ENCODE peak calls at places on chromosomes 4 and X, in ten cellular contexts. One of them, this sample, is unnamed.

GRCh38 chr4:89336818-89337395 is 29.3 kb upstream of the GPRIN3 start:
- DNase-seq in BE2C: no peak
- DNase-seq in choroid plexus epithelial cell: no peak
- DNase-seq in stimulated activated CD8-positive, alpha-beta memory T cell treated with anti-CD3 and anti-CD28 coated beads, Interleukin-7, amount 100 ng/mL, for 1 hour: no peak
- DNase-seq in sigmoid colon: no peak
- DNase-seq in NCI-H1417 treated with DMSO at 0.1 percent for 48 hours: no peak
- DNase-seq in foreskin melanocyte: no peak
- DNase-seq in NCI-H524: no peak
- DNase-seq in T follicular helper cell: no peak
- DNase-seq in HT1080: no peak
- DNase-seq in this sample: no peak

GRCh38 chr4:81631958-81632439 is 160.3 kb upstream of the RASGEF1B start:
- DNase-seq in T follicular helper cell: no peak
- DNase-seq in choroid plexus epithelial cell: peak
- DNase-seq in sigmoid colon: no peak
- DNase-seq in stimulated activated CD8-positive, alpha-beta memory T cell treated with anti-CD3 and anti-CD28 coated beads, Interleukin-7, amount 100 ng/mL, for 1 hour: no peak
- DNase-seq in NCI-H1417 treated with DMSO at 0.1 percent for 48 hours: no peak
- DNase-seq in HT1080: peak
- DNase-seq in BE2C: no peak
- DNase-seq in foreskin melanocyte: peak
- DNase-seq in NCI-H524: peak
- DNase-seq in this sample: no peak

GRCh38 chrX:20061869-20062254 is 54.8 kb downstream of the MAP7D2 start:
- DNase-seq in foreskin melanocyte: no peak
- DNase-seq in NCI-H524: no peak
- DNase-seq in NCI-H1417 treated with DMSO at 0.1 percent for 48 hours: no peak
- DNase-seq in T follicular helper cell: no peak
- DNase-seq in HT1080: peak
- DNase-seq in stimulated activated CD8-positive, alpha-beta memory T cell treated with anti-CD3 and anti-CD28 coated beads, Interleukin-7, amount 100 ng/mL, for 1 hour: no peak
- DNase-seq in sigmoid colon: no peak
- DNase-seq in BE2C: no peak
- DNase-seq in choroid plexus epithelial cell: peak
- DNase-seq in this sample: no peak

GRCh38 chr4:2259036-2259540 is 2.8 kb downstream of the MXD4 start:
- DNase-seq in HT1080: no peak
- DNase-seq in sigmoid colon: peak
- DNase-seq in BE2C: peak
- DNase-seq in NCI-H524: no peak
- DNase-seq in T follicular helper cell: no peak
- DNase-seq in choroid plexus epithelial cell: no peak
- DNase-seq in NCI-H1417 treated with DMSO at 0.1 percent for 48 hours: no peak
- DNase-seq in foreskin melanocyte: no peak
- DNase-seq in stimulated activated CD8-positive, alpha-beta memory T cell treated with anti-CD3 and anti-CD28 coated beads, Interleukin-7, amount 100 ng/mL, for 1 hour: no peak
- DNase-seq in this sample: no peak

GRCh38 chr4:6473264-6474052 is 1.0 kb upstream of the PPP2R2C start:
- DNase-seq in NCI-H524: no peak
- DNase-seq in NCI-H1417 treated with DMSO at 0.1 percent for 48 hours: no peak
- DNase-seq in HT1080: no peak
- DNase-seq in BE2C: no peak
- DNase-seq in T follicular helper cell: no peak
- DNase-seq in sigmoid colon: peak
- DNase-seq in foreskin melanocyte: no peak
- DNase-seq in choroid plexus epithelial cell: no peak
- DNase-seq in stimulated activated CD8-positive, alpha-beta memory T cell treated with anti-CD3 and anti-CD28 coated beads, Interleukin-7, amount 100 ng/mL, for 1 hour: no peak
- DNase-seq in this sample: no peak

GRCh38 chrX:112851161-112851779 is 10.6 kb upstream of the AMOT start:
- DNase-seq in NCI-H1417 treated with DMSO at 0.1 percent for 48 hours: no peak
- DNase-seq in sigmoid colon: no peak
- DNase-seq in HT1080: no peak
- DNase-seq in choroid plexus epithelial cell: no peak
- DNase-seq in NCI-H524: peak
- DNase-seq in foreskin melanocyte: no peak
- DNase-seq in BE2C: no peak
- DNase-seq in stimulated activated CD8-positive, alpha-beta memory T cell treated with anti-CD3 and anti-CD28 coated beads, Interleukin-7, amount 100 ng/mL, for 1 hour: no peak
- DNase-seq in T follicular helper cell: no peak
- DNase-seq in this sample: no peak

GRCh38 chr4:124212835-124213640 is 499.5 kb downstream of the ANKRD50 start:
- DNase-seq in NCI-H524: no peak
- DNase-seq in HT1080: no peak
- DNase-seq in BE2C: no peak
- DNase-seq in T follicular helper cell: no peak
- DNase-seq in stimulated activated CD8-positive, alpha-beta memory T cell treated with anti-CD3 and anti-CD28 coated beads, Interleukin-7, amount 100 ng/mL, for 1 hour: no peak
- DNase-seq in sigmoid colon: peak
- DNase-seq in foreskin melanocyte: no peak
- DNase-seq in NCI-H1417 treated with DMSO at 0.1 percent for 48 hours: no peak
- DNase-seq in choroid plexus epithelial cell: peak
- DNase-seq in this sample: no peak

GRCh38 chrX:128057421-128057820 is 5.2 kb upstream of the ACTRT1 start:
- DNase-seq in NCI-H1417 treated with DMSO at 0.1 percent for 48 hours: no peak
- DNase-seq in sigmoid colon: no peak
- DNase-seq in stimulated activated CD8-positive, alpha-beta memory T cell treated with anti-CD3 and anti-CD28 coated beads, Interleukin-7, amount 100 ng/mL, for 1 hour: no peak
- DNase-seq in NCI-H524: no peak
- DNase-seq in foreskin melanocyte: no peak
- DNase-seq in BE2C: no peak
- DNase-seq in HT1080: no peak
- DNase-seq in choroid plexus epithelial cell: no peak
- DNase-seq in T follicular helper cell: no peak
- DNase-seq in this sample: no peak

GRCh38 chr4:173530326-173531062 is 465 bp upstream of the HAND2 start:
- DNase-seq in sigmoid colon: peak
- DNase-seq in T follicular helper cell: no peak
- DNase-seq in BE2C: no peak
- DNase-seq in stimulated activated CD8-positive, alpha-beta memory T cell treated with anti-CD3 and anti-CD28 coated beads, Interleukin-7, amount 100 ng/mL, for 1 hour: no peak
- DNase-seq in NCI-H524: no peak
- DNase-seq in choroid plexus epithelial cell: no peak
- DNase-seq in HT1080: no peak
- DNase-seq in foreskin melanocyte: no peak
- DNase-seq in NCI-H1417 treated with DMSO at 0.1 percent for 48 hours: no peak
- DNase-seq in this sample: no peak

This sample was measured in SK-N-DZ.